ENCODE peak calls at places on chromosomes 13 and 19, in ten cellular contexts. M is cardiac fibroblast, Z is choroid plexus epithelial cell, O is fibroblast of lung, N is cardiac muscle cell, W is mucosa of descending colon, C is brain microvascular endothelial cell, S is fibroblast of the aortic adventitia, F is OCI-LY7, J is lower leg skin. D is an unnamed sample.

GRCh38 chr19:50486823-50487515 is 10.3 kb upstream of the GARIN5A start:
- DNase-seq in M (peak), Z (peak), O (peak), N (peak), W (peak), C (peak), S (peak), F (peak), J (no peak), D (no peak)

GRCh38 chr19:8611391-8611883 is 922 bp upstream of the ADAMTS10 start:
- DNase-seq in M (no peak), Z (no peak), O (peak), N (no peak), W (peak), C (no peak), S (no peak), F (no peak), J (peak), D (no peak)

GRCh38 chr13:51416107-51416506 is 36.7 kb downstream of the INTS6 start:
- DNase-seq in M (no peak), Z (no peak), O (no peak), N (no peak), W (no peak), C (no peak), S (no peak), F (no peak), J (no peak), D (no peak)

GRCh38 chr19:37692956-37693660 is 26.5 kb downstream of the ZNF607 start:
- DNase-seq in M (no peak), Z (no peak), O (peak), N (no peak), W (no peak), C (no peak), S (no peak), F (no peak), J (no peak), D (no peak)

GRCh38 chr19:48842744-48843162 is 6.5 kb upstream of the HSD17B14 start:
- DNase-seq in M (peak), Z (peak), O (peak), N (peak), W (peak), C (peak), S (peak), F (peak), J (peak), D (no peak)

GRCh38 chr19:14072535-14073231 is at the start of gene MISP3:
- DNase-seq in M (peak), Z (peak), O (peak), N (peak), W (peak), C (no peak), S (peak), F (peak), J (no peak), D (no peak)

GRCh38 chr13:24038405-24038804 is 122.1 kb upstream of the SPATA13 start:
- DNase-seq in M (peak), Z (peak), O (peak), N (no peak), W (no peak), C (peak), S (no peak), F (no peak), J (no peak), D (no peak)

GRCh38 chr13:22926176-22927007 is 254.4 kb upstream of the SGCG start:
- DNase-seq in M (no peak), Z (no peak), O (peak), N (peak), W (peak), C (no peak), S (peak), F (no peak), J (peak), D (no peak)

GRCh38 chr19:51564791-51565190 is 6.3 kb upstream of the ZNF175 start:
- DNase-seq in M (no peak), Z (no peak), O (no peak), N (no peak), W (no peak), C (no peak), S (no peak), F (peak), J (no peak), D (no peak)

GRCh38 chr19:784541-784940 is 12.7 kb upstream of the PTBP1 start:
- DNase-seq in M (no peak), Z (no peak), O (no peak), N (no peak), W (no peak), C (no peak), S (no peak), F (no peak), J (no peak), D (no peak)

GRCh38 chr13:105991622-105992254 is 543.7 kb downstream of the EFNB2 start:
- DNase-seq in M (peak), Z (peak), O (peak), N (no peak), W (no peak), C (peak), S (no peak), F (no peak), J (peak), D (no peak)

GRCh38 chr13:39879286-39880035 is 224.0 kb downstream of the COG6 start:
- DNase-seq in M (no peak), Z (no peak), O (no peak), N (peak), W (no peak), C (no peak), S (no peak), F (no peak), J (no peak), D (no peak)

GRCh38 chr19:49216076-49216475 is 58.5 kb downstream of the TRPM4 start:
- DNase-seq in M (peak), Z (peak), O (peak), N (no peak), W (no peak), C (peak), S (peak), F (no peak), J (no peak), D (no peak)

GRCh38 chr19:41882568-41883462 is at the start of gene ARHGEF1:
- DNase-seq in M (no peak), Z (no peak), O (peak), N (peak), W (peak), C (no peak), S (no peak), F (peak), J (no peak), D (peak)

GRCh38 chr13:98878421-98879126 is 99.3 kb downstream of the DOCK9 start:
- DNase-seq in M (no peak), Z (no peak), O (no peak), N (no peak), W (no peak), C (no peak), S (peak), F (no peak), J (no peak), D (no peak)

GRCh38 chr13:26719356-26719945 is 41.1 kb downstream of the GPR12 start:
- DNase-seq in M (peak), Z (peak), O (no peak), N (no peak), W (no peak), C (no peak), S (peak), F (peak), J (no peak), D (no peak)

GRCh38 chr13:112213467-112214245 is 146.7 kb downstream of the SOX1 start:
- DNase-seq in M (no peak), Z (no peak), O (no peak), N (no peak), W (peak), C (no peak), S (no peak), F (no peak), J (no peak), D (no peak)

GRCh38 chr13:38180670-38181069 is 169.0 kb upstream of the UFM1 start:
- DNase-seq in M (no peak), Z (peak), O (no peak), N (no peak), W (no peak), C (no peak), S (no peak), F (no peak), J (no peak), D (no peak)

DNA sequence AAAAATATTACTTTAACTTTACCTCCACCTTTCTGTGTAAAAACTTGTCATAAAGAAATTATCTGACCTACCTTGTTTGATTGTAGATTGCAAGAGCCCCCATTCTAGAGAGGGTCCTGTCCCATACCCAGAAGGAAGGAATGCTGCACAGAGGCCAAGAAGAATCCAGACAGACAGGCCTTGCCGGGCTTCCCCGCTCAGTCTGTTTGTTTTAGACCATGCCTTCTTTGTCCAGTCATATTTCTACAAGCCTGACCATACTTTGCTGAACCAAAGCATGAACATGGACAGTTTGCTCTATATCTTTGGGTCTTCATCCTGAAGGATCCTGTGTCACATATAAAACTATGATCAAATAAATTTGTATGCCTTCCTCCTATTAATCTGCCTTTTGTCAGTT is 95.8 kb upstream of the MYCBP2 start:
- DNase-seq in M (no peak), Z (no peak), O (no peak), N (no peak), W (no peak), C (no peak), S (no peak), F (no peak), J (no peak), D (no peak)
- TF ChIP-seq CTCF in M (no peak), Z (no peak), O (no peak), N (no peak), W (no peak), C (no peak), S (no peak), F (no peak), J (no peak), D (no peak)

DNA sequence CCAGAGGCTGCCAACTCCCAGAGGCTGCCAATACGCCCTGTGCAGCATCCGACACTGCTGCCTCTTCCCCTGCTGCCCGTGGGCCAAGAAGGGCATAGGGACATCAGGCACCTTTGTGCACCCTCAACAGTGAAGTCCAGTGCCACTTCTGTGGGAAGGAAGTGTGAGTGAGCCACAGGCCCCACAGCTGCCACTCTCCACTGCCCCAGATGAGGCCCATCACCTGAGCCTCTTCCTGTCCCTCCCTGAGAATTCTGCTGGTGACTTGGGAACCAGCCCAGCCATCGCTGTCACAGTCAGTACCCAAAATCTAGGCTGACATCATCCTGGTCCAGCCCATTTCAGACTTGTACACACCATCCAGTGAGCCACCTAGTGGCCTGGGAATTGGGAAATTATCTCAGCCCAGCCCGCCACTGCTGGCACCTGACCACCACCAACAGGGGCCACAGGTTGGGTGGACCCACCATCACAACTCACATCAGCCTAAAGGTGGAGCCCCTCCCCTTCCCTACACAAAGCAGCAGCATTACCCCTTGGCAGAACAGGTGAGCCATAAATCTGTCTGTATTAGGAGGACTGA is 733.9 kb upstream of the KLHL1 start:
- DNase-seq in M (no peak), Z (no peak), O (no peak), N (no peak), W (no peak), C (no peak), S (no peak), F (no peak), J (no peak), D (no peak)
- TF ChIP-seq CTCF in M (no peak), Z (peak), O (no peak), N (no peak), W (no peak), C (no peak), S (no peak), F (no peak), J (no peak), D (no peak)

GRCh38 chr13:100986571-100986970 is 312.0 kb upstream of the TMTC4 start:
- DNase-seq in M (no peak), Z (no peak), O (no peak), N (no peak), W (no peak), C (no peak), S (no peak), F (no peak), J (no peak), D (no peak)
- TF ChIP-seq CTCF in M (no peak), Z (no peak), O (no peak), N (no peak), W (no peak), C (no peak), S (no peak), F (no peak), J (no peak), D (no peak)

GRCh38 chr19:57648336-57649003 is 15.5 kb downstream of the ZNF211 start:
- DNase-seq in M (no peak), Z (no peak), O (no peak), N (no peak), W (no peak), C (no peak), S (no peak), F (no peak), J (no peak), D (no peak)

GRCh38 chr19:57653689-57654088 is 15.0 kb upstream of the ZSCAN4 start:
- DNase-seq in M (no peak), Z (no peak), O (no peak), N (no peak), W (no peak), C (no peak), S (no peak), F (no peak), J (no peak), D (no peak)

GRCh38 chr19:57655443-57655842 is 13.3 kb upstream of the ZSCAN4 start:
- DNase-seq in M (no peak), Z (no peak), O (no peak), N (no peak), W (no peak), C (no peak), S (no peak), F (no peak), J (no peak), D (no peak)

GRCh38 chr19:57656346-57656745 is 12.4 kb upstream of the ZSCAN4 start:
- DNase-seq in M (no peak), Z (no peak), O (no peak), N (no peak), W (no peak), C (no peak), S (no peak), F (no peak), J (no peak), D (no peak)

DNA sequence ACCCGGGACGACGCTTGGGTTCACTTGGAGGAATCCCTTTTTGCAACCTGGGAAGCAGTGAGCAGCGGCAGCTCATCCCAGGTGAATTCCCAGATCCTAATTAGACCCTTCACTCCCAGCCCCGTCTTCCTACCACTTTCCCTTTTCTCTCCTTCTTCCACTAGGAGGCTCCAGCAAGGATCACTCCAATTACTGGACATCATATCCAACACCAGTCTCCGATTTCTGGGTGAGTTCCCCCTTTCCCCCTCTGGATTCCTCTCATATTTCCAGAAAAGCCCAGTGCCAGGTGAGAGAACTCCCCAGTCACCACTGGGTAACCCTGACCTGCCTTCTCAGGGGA is 17.1 kb upstream of the ZSCAN4 start:
- DNase-seq in M (no peak), Z (no peak), O (no peak), N (no peak), W (no peak), C (no peak), S (no peak), F (no peak), J (no peak), D (no peak)
- TF ChIP-seq CTCF in M (no peak), Z (peak), O (no peak), N (no peak), W (no peak), C (no peak), S (no peak), F (no peak), J (no peak), D (no peak)

D was measured in CD14-positive monocyte.